ENCODE peak calls at places on chromosomes 4 and X, in seven cellular contexts. X, F, D, U, R, J and Q are unnamed samples.

GRCh38 chr4:185792384-185793146 is 19.4 kb downstream of the SORBS2 start:
- DNase-seq in D (peak; percentile 99), U (peak; percentile 97), J (peak; percentile 75), F (no peak), X (no peak), R (peak; percentile 96), Q (peak; percentile 92)

GRCh38 chr4:80466618-80467017 is 131.1 kb downstream of the CFAP299 start:
- DNase-seq in R (no peak), U (no peak), D (no peak), F (no peak), J (no peak), X (no peak), Q (no peak)

GRCh38 chr4:61380865-61381264 is 180.7 kb downstream of the ADGRL3 start:
- DNase-seq in J (no peak), U (no peak), D (no peak), R (no peak), X (no peak), F (no peak), Q (no peak)

GRCh38 chr4:8297141-8297601 is 27.6 kb downstream of the HTRA3 start:
- DNase-seq in X (peak; percentile 31), F (no peak), R (no peak), D (no peak), U (no peak), J (no peak), Q (no peak)

GRCh38 chrX:784829-785228 is 154.2 kb downstream of the SHOX start:
- DNase-seq in J (no peak), D (no peak), U (no peak), X (no peak), R (no peak), F (no peak), Q (no peak)

GRCh38 chrX:104039689-104040505 is at the start of gene H2BW2:
- DNase-seq in R (no peak), X (no peak), F (no peak), D (no peak), J (no peak), U (no peak), Q (no peak)

GRCh38 chr4:145580906-145581305 is 38.3 kb upstream of the MMAA start:
- DNase-seq in U (no peak), D (no peak), R (no peak), F (no peak), X (no peak), J (no peak), Q (no peak)

GRCh38 chrX:57313583-57314215 is 27.2 kb downstream of the FAAH2 start:
- DNase-seq in F (no peak), X (no peak), R (no peak), J (no peak), U (no peak), D (no peak), Q (no peak)

GRCh38 chr4:30600246-30600645 is 119.9 kb upstream of the PCDH7 start:
- DNase-seq in F (no peak), X (no peak), J (no peak), D (peak; percentile 17), R (no peak), U (no peak), Q (peak; percentile 35)

GRCh38 chrX:13764765-13765164 is 30.2 kb downstream of the OFD1 start:
- DNase-seq in F (no peak), R (no peak), D (peak; percentile 17), X (peak; percentile 42), U (no peak), J (no peak), Q (no peak)

GRCh38 chr4:173642509-173642908 is 112.5 kb upstream of the HAND2 start:
- DNase-seq in D (no peak), X (no peak), U (no peak), J (no peak), R (no peak), F (no peak), Q (no peak)

GRCh38 chr4:139368990-139369389 is 66.7 kb upstream of the NDUFC1 start:
- DNase-seq in D (peak; percentile 48), X (no peak), F (no peak), R (no peak), U (peak; percentile 8), J (no peak), Q (no peak)

GRCh38 chr4:101140228-101140627 is 207.1 kb downstream of the PPP3CA start:
- DNase-seq in D (no peak), U (no peak), F (no peak), R (no peak), X (no peak), J (no peak), Q (no peak)

GRCh38 chr4:40300371-40301162 is 34.6 kb upstream of the CHRNA9 start:
- DNase-seq in X (no peak), D (no peak), J (no peak), F (no peak), R (no peak), U (no peak), Q (no peak)

GRCh38 chrX:55867254-55867653 is 149.7 kb downstream of the RRAGB start:
- DNase-seq in U (no peak), F (no peak), J (no peak), X (no peak), D (peak; percentile 32), R (peak; percentile 2), Q (peak; percentile 3)

GRCh38 chr4:121655320-121656268 is 41.2 kb downstream of the ANXA5 start:
- DNase-seq in D (no peak), F (no peak), R (no peak), J (no peak), X (no peak), U (no peak), Q (no peak)

GRCh38 chr4:99665981-99666380 is 8.4 kb upstream of the C4orf54 start:
- DNase-seq in D (no peak), F (no peak), J (no peak), U (no peak), R (no peak), X (no peak), Q (no peak)

GRCh38 chrX:39972340-39972739 is 125.4 kb downstream of the BCOR start:
- DNase-seq in X (no peak), D (peak; percentile 15), U (no peak), R (peak; percentile 53), F (no peak), J (peak; percentile 38), Q (no peak)

GRCh38 chr4:7068279-7068842 is 497 bp upstream of the GRPEL1 start:
- DNase-seq in D (no peak), J (no peak), X (no peak), F (peak; percentile 100), U (no peak), R (no peak), Q (no peak)